ENCODE peak calls at places on chromosomes 7 and 10, in five cellular contexts. One of them, this sample, is unnamed.

GRCh38 chr10:36531621-36532020 is 593.8 kb upstream of the ANKRD30A start:
- DNase-seq in uterus: no peak
- DNase-seq in Jurkat, Clone E6-1: no peak
- DNase-seq in choroid plexus epithelial cell: no peak
- DNase-seq in lower leg skin: no peak
- DNase-seq in this sample: no peak

GRCh38 chr7:1365846-1366245 is 93.4 kb downstream of the MICALL2 start:
- DNase-seq in choroid plexus epithelial cell: no peak
- DNase-seq in uterus: no peak
- DNase-seq in lower leg skin: no peak
- DNase-seq in Jurkat, Clone E6-1: no peak
- DNase-seq in this sample: no peak

GRCh38 chr7:76155938-76156337 is 45.8 kb upstream of the SRRM3 start:
- DNase-seq in Jurkat, Clone E6-1: no peak
- DNase-seq in uterus: no peak
- DNase-seq in choroid plexus epithelial cell: peak
- DNase-seq in lower leg skin: peak
- DNase-seq in this sample: no peak

GRCh38 chr10:75430000-75430763 is 1.2 kb upstream of the LRMDA start:
- DNase-seq in uterus: peak
- DNase-seq in lower leg skin: peak
- DNase-seq in Jurkat, Clone E6-1: no peak
- DNase-seq in choroid plexus epithelial cell: peak
- DNase-seq in this sample: no peak

GRCh38 chr10:133458710-133459453 is 5.1 kb downstream of the SCART1 start:
- DNase-seq in lower leg skin: peak
- DNase-seq in uterus: no peak
- DNase-seq in Jurkat, Clone E6-1: no peak
- DNase-seq in choroid plexus epithelial cell: no peak
- DNase-seq in this sample: no peak

GRCh38 chr10:120421250-120421649 is 35.8 kb upstream of the PLPP4 start:
- DNase-seq in choroid plexus epithelial cell: no peak
- DNase-seq in uterus: no peak
- DNase-seq in Jurkat, Clone E6-1: no peak
- DNase-seq in lower leg skin: no peak
- DNase-seq in this sample: no peak

GRCh38 chr10:112565434-112566053 is 118.5 kb downstream of the VTI1A start:
- DNase-seq in lower leg skin: no peak
- DNase-seq in Jurkat, Clone E6-1: peak
- DNase-seq in choroid plexus epithelial cell: peak
- DNase-seq in uterus: peak
- DNase-seq in this sample: no peak

GRCh38 chr7:129903935-129904334 is 48.8 kb downstream of the UBE2H start:
- DNase-seq in choroid plexus epithelial cell: no peak
- DNase-seq in lower leg skin: no peak
- DNase-seq in Jurkat, Clone E6-1: no peak
- DNase-seq in uterus: no peak
- DNase-seq in this sample: no peak

GRCh38 chr7:132249591-132249971 is 326.7 kb downstream of the PLXNA4 start:
- DNase-seq in lower leg skin: peak
- DNase-seq in Jurkat, Clone E6-1: no peak
- DNase-seq in choroid plexus epithelial cell: peak
- DNase-seq in uterus: no peak
- DNase-seq in this sample: no peak

GRCh38 chr7:69269756-69270155 is 328.5 kb upstream of the AUTS2 start:
- DNase-seq in lower leg skin: no peak
- DNase-seq in uterus: no peak
- DNase-seq in choroid plexus epithelial cell: no peak
- DNase-seq in Jurkat, Clone E6-1: no peak
- DNase-seq in this sample: no peak

GRCh38 chr10:85786401-85786899 is 580.1 kb downstream of the GRID1 start:
- DNase-seq in uterus: no peak
- DNase-seq in choroid plexus epithelial cell: no peak
- DNase-seq in lower leg skin: peak
- DNase-seq in Jurkat, Clone E6-1: no peak
- DNase-seq in this sample: no peak

GRCh38 chr7:154450434-154450833 is 398.2 kb downstream of the DPP6 start:
- DNase-seq in lower leg skin: no peak
- DNase-seq in choroid plexus epithelial cell: no peak
- DNase-seq in Jurkat, Clone E6-1: no peak
- DNase-seq in uterus: no peak
- DNase-seq in this sample: no peak

GRCh38 chr7:37833107-37833817 is 15.1 kb upstream of the NME8 start:
- DNase-seq in Jurkat, Clone E6-1: peak
- DNase-seq in lower leg skin: no peak
- DNase-seq in choroid plexus epithelial cell: peak
- DNase-seq in uterus: peak
- DNase-seq in this sample: no peak

GRCh38 chr10:31602541-31603244 is 283.7 kb downstream of the ZEB1 start:
- DNase-seq in lower leg skin: peak
- DNase-seq in choroid plexus epithelial cell: peak
- DNase-seq in Jurkat, Clone E6-1: no peak
- DNase-seq in uterus: peak
- DNase-seq in this sample: peak

GRCh38 chr7:12927635-12928434 is 240.4 kb downstream of the ARL4A start:
- DNase-seq in uterus: no peak
- DNase-seq in choroid plexus epithelial cell: peak
- DNase-seq in Jurkat, Clone E6-1: no peak
- DNase-seq in lower leg skin: no peak
- DNase-seq in this sample: no peak

GRCh38 chr7:98922392-98923107 is 44.2 kb downstream of the TRRAP start:
- DNase-seq in choroid plexus epithelial cell: peak
- DNase-seq in uterus: no peak
- DNase-seq in Jurkat, Clone E6-1: no peak
- DNase-seq in lower leg skin: peak
- DNase-seq in this sample: no peak

GRCh38 chr7:137968890-137969289 is 33.0 kb downstream of the CREB3L2 start:
- DNase-seq in lower leg skin: no peak
- DNase-seq in choroid plexus epithelial cell: no peak
- DNase-seq in uterus: no peak
- DNase-seq in Jurkat, Clone E6-1: no peak
- DNase-seq in this sample: no peak

GRCh38 chr10:52276163-52276562 is 37.9 kb upstream of the DKK1 start:
- DNase-seq in Jurkat, Clone E6-1: no peak
- DNase-seq in choroid plexus epithelial cell: no peak
- DNase-seq in lower leg skin: no peak
- DNase-seq in uterus: no peak
- DNase-seq in this sample: no peak

GRCh38 chr7:129779602-129780256 is 168.2 kb downstream of the NRF1 start:
- DNase-seq in choroid plexus epithelial cell: no peak
- DNase-seq in Jurkat, Clone E6-1: no peak
- DNase-seq in lower leg skin: peak
- DNase-seq in uterus: no peak
- DNase-seq in this sample: peak

GRCh38 chr7:36284470-36284869 is 105.2 kb upstream of the ANLN start:
- DNase-seq in lower leg skin: no peak
- DNase-seq in Jurkat, Clone E6-1: no peak
- DNase-seq in uterus: no peak
- DNase-seq in choroid plexus epithelial cell: no peak
- DNase-seq in this sample: no peak

GRCh38 chr10:84548869-84549268 is 220.5 kb downstream of the CCSER2 start:
- DNase-seq in Jurkat, Clone E6-1: no peak
- DNase-seq in uterus: no peak
- DNase-seq in lower leg skin: no peak
- DNase-seq in choroid plexus epithelial cell: peak
- DNase-seq in this sample: no peak

GRCh38 chr7:2409745-2410414 is 6.5 kb downstream of the CHST12 start:
- DNase-seq in choroid plexus epithelial cell: no peak
- DNase-seq in Jurkat, Clone E6-1: no peak
- DNase-seq in uterus: no peak
- DNase-seq in lower leg skin: no peak
- DNase-seq in this sample: no peak

GRCh38 chr10:61545170-61545569 is 92.0 kb upstream of the TMEM26 start:
- DNase-seq in lower leg skin: no peak
- DNase-seq in choroid plexus epithelial cell: no peak
- DNase-seq in Jurkat, Clone E6-1: no peak
- DNase-seq in uterus: no peak
- DNase-seq in this sample: no peak

GRCh38 chr10:77497748-77498147 is 139.9 kb downstream of the KCNMA1 start:
- DNase-seq in choroid plexus epithelial cell: no peak
- DNase-seq in uterus: no peak
- DNase-seq in lower leg skin: no peak
- DNase-seq in Jurkat, Clone E6-1: no peak
- DNase-seq in this sample: no peak

GRCh38 chr7:73811760-73812168 is 19.0 kb upstream of the CLDN4 start:
- DNase-seq in uterus: peak
- DNase-seq in choroid plexus epithelial cell: peak
- DNase-seq in lower leg skin: peak
- DNase-seq in Jurkat, Clone E6-1: no peak
- DNase-seq in this sample: peak

GRCh38 chr10:124745678-124746077 is 1.5 kb upstream of the FAM53B start:
- DNase-seq in choroid plexus epithelial cell: peak
- DNase-seq in lower leg skin: no peak
- DNase-seq in Jurkat, Clone E6-1: peak
- DNase-seq in uterus: no peak
- DNase-seq in this sample: no peak

GRCh38 chr10:7872041-7872442 is 53.7 kb downstream of the TAF3 start:
- DNase-seq in Jurkat, Clone E6-1: no peak
- DNase-seq in choroid plexus epithelial cell: peak
- DNase-seq in uterus: no peak
- DNase-seq in lower leg skin: no peak
- DNase-seq in this sample: no peak

GRCh38 chr7:618539-619355 is 99.1 kb upstream of the PDGFA start:
- DNase-seq in Jurkat, Clone E6-1: peak
- DNase-seq in choroid plexus epithelial cell: no peak
- DNase-seq in uterus: no peak
- DNase-seq in lower leg skin: no peak
- DNase-seq in this sample: no peak

GRCh38 chr7:50466815-50467569 is 16.8 kb upstream of the FIGNL1 start:
- DNase-seq in uterus: no peak
- DNase-seq in lower leg skin: no peak
- DNase-seq in Jurkat, Clone E6-1: no peak
- DNase-seq in choroid plexus epithelial cell: no peak
- DNase-seq in this sample: no peak

GRCh38 chr7:158280467-158281154 is 307.0 kb downstream of the PTPRN2 start:
- DNase-seq in choroid plexus epithelial cell: no peak
- DNase-seq in Jurkat, Clone E6-1: no peak
- DNase-seq in uterus: no peak
- DNase-seq in lower leg skin: peak
- DNase-seq in this sample: peak

GRCh38 chr10:121580276-121581116 is 17.7 kb downstream of the FGFR2 start:
- DNase-seq in uterus: no peak
- DNase-seq in Jurkat, Clone E6-1: no peak
- DNase-seq in lower leg skin: peak
- DNase-seq in choroid plexus epithelial cell: no peak
- DNase-seq in this sample: no peak
- H3K4me3 ChIP-seq in uterus: no peak
- H3K4me3 ChIP-seq in Jurkat, Clone E6-1: no peak
- H3K4me3 ChIP-seq in lower leg skin: no peak
- H3K4me3 ChIP-seq in choroid plexus epithelial cell: no peak
- H3K4me3 ChIP-seq in this sample: no peak

DNA sequence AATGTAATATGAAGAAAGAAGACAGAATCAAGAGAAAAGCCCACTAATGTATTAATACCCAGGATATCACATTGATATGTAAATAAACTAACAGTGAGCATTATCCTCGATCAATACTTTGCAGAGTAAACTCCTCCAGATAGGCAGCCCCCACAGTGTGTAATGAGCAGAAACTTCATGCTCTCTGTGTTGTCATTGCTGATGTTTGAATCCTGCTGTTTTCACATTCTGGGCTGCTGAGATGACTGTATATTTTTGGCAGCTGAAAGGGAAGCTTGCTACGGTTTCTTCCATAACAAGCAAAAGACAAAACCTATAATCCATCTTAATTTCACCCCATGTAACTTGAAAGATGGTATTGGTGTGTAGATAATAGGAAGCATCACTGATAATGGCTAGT is 15.3 kb upstream of the THSD7A start:
- DNase-seq in Jurkat, Clone E6-1: no peak
- DNase-seq in lower leg skin: no peak
- DNase-seq in choroid plexus epithelial cell: peak
- DNase-seq in uterus: no peak
- DNase-seq in this sample: no peak
- H3K4me3 ChIP-seq in Jurkat, Clone E6-1: no peak
- H3K4me3 ChIP-seq in lower leg skin: no peak
- H3K4me3 ChIP-seq in choroid plexus epithelial cell: peak
- H3K4me3 ChIP-seq in uterus: no peak
- H3K4me3 ChIP-seq in this sample: no peak

DNA sequence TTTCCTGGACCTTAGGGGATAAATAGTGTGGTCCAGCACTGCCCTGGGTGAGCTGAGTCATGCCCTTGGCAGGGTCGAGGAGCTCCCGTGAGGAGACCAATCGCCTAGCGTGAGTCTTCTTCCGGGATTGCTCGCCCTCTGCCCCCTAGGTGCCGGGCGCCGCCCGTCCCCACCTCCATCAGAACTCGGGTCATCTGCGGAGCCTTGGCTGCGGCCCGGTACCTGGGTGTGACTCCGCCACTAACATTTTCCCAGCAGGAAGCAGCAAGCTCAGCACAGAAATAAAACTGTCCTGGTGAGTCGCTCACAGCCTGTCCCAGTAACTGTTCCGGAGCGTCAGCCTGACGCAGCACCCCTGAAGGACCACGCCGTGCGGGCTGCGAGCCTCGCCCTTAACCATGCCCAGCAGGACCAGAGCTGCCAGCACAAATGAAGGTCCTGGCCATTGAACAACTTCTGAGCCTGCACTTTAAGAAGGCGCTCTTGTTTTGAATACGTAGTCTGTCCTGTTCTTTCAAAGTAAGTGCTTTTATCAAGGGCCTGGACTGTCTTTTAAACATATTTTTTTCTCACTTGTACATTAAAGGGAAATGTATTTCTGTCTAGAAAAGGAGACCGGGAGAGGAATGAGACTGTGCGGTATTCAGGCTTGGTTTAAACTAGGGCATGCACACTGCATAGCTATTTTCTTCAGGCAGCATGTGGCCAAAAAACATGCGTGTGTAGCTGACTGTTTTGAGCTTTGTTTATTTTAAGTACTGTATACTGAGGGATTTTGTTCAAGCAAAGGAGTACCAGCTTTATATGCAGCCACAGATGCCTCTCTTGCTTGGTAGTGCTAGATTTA is 136.7 kb downstream of the HECW1 start:
- DNase-seq in lower leg skin: peak
- DNase-seq in Jurkat, Clone E6-1: no peak
- DNase-seq in choroid plexus epithelial cell: peak
- DNase-seq in uterus: no peak
- DNase-seq in this sample: peak
- H3K4me3 ChIP-seq in lower leg skin: no peak
- H3K4me3 ChIP-seq in Jurkat, Clone E6-1: no peak
- H3K4me3 ChIP-seq in choroid plexus epithelial cell: peak
- H3K4me3 ChIP-seq in uterus: no peak
- H3K4me3 ChIP-seq in this sample: peak

GRCh38 chr10:106436123-106436740 is 728.3 kb downstream of the SORCS1 start:
- DNase-seq in Jurkat, Clone E6-1: no peak
- DNase-seq in choroid plexus epithelial cell: peak
- DNase-seq in uterus: no peak
- DNase-seq in lower leg skin: no peak
- DNase-seq in this sample: no peak

GRCh38 chr10:106440355-106440754 is 724.2 kb downstream of the SORCS1 start:
- DNase-seq in uterus: no peak
- DNase-seq in choroid plexus epithelial cell: no peak
- DNase-seq in lower leg skin: no peak
- DNase-seq in Jurkat, Clone E6-1: no peak
- DNase-seq in this sample: no peak

GRCh38 chr10:106440767-106441166 is 723.7 kb downstream of the SORCS1 start:
- DNase-seq in choroid plexus epithelial cell: no peak
- DNase-seq in lower leg skin: no peak
- DNase-seq in Jurkat, Clone E6-1: no peak
- DNase-seq in uterus: no peak
- DNase-seq in this sample: no peak

GRCh38 chr10:106439366-106439765 is 725.1 kb downstream of the SORCS1 start:
- DNase-seq in choroid plexus epithelial cell: peak
- DNase-seq in uterus: no peak
- DNase-seq in lower leg skin: no peak
- DNase-seq in Jurkat, Clone E6-1: no peak
- DNase-seq in this sample: no peak

GRCh38 chr10:106438386-106438785 is 726.1 kb downstream of the SORCS1 start:
- DNase-seq in lower leg skin: no peak
- DNase-seq in uterus: no peak
- DNase-seq in Jurkat, Clone E6-1: no peak
- DNase-seq in choroid plexus epithelial cell: no peak
- DNase-seq in this sample: no peak
- H3K4me3 ChIP-seq in lower leg skin: no peak
- H3K4me3 ChIP-seq in uterus: no peak
- H3K4me3 ChIP-seq in Jurkat, Clone E6-1: no peak
- H3K4me3 ChIP-seq in choroid plexus epithelial cell: no peak
- H3K4me3 ChIP-seq in this sample: no peak

This sample was measured in SJSA1.